ENCODE peak calls at places on chromosomes 3 and 15, in ten cellular contexts. S, F, D, Z, G, E, B, L, N and Q are unnamed samples.

GRCh38 chr15:65101418-65101890 is 13.5 kb downstream of the UBAP1L start:
- DNase-seq in S (peak; percentile 36), F (no peak), D (no peak), Z (peak; percentile 76), G (peak; percentile 73), E (no peak), B (no peak), L (peak; percentile 80), N (peak; percentile 87), Q (peak; percentile 65)

GRCh38 chr15:68416158-68416535 is 15.8 kb downstream of the ITGA11 start:
- DNase-seq in S (no peak), F (no peak), D (peak; percentile 33), Z (no peak), G (no peak), E (no peak), B (no peak), L (no peak), N (peak; percentile 2), Q (no peak)

GRCh38 chr15:75232826-75233503 is 25.2 kb upstream of the GOLGA6C start:
- DNase-seq in S (no peak), F (no peak), D (no peak), Z (no peak), G (no peak), E (no peak), B (no peak), L (peak; percentile 2), N (no peak), Q (no peak)

GRCh38 chr15:26081758-26082068 is 218.6 kb upstream of the ATP10A start:
- DNase-seq in S (no peak), F (no peak), D (no peak), Z (no peak), G (no peak), E (no peak), B (no peak), L (no peak), N (no peak), Q (no peak)

GRCh38 chr3:12966847-12967750 is 106.1 kb downstream of the IQSEC1 start:
- DNase-seq in S (no peak), F (no peak), D (no peak), Z (peak; percentile 63), G (peak; percentile 57), E (no peak), B (no peak), L (no peak), N (peak; percentile 50), Q (peak; percentile 78)

GRCh38 chr3:184773341-184774186 is 38.4 kb upstream of the VPS8 start:
- DNase-seq in S (no peak), F (no peak), D (no peak), Z (no peak), G (no peak), E (no peak), B (no peak), L (no peak), N (no peak), Q (no peak)

GRCh38 chr15:91522609-91523332 is 330.7 kb upstream of the SLCO3A1 start:
- DNase-seq in S (peak; percentile 56), F (no peak), D (no peak), Z (no peak), G (no peak), E (no peak), B (no peak), L (no peak), N (no peak), Q (no peak)

GRCh38 chr3:130700541-130700940 is 46.1 kb downstream of the PIK3R4 start:
- DNase-seq in S (no peak), F (no peak), D (no peak), Z (no peak), G (no peak), E (no peak), B (no peak), L (no peak), N (no peak), Q (no peak)

GRCh38 chr3:136544532-136544931 is 207.6 kb downstream of the STAG1 start:
- DNase-seq in S (peak; percentile 13), F (no peak), D (no peak), Z (no peak), G (no peak), E (no peak), B (no peak), L (no peak), N (no peak), Q (no peak)

GRCh38 chr3:14141144-14141543 is 16.3 kb downstream of the TMEM43 start:
- DNase-seq in S (no peak), F (no peak), D (no peak), Z (no peak), G (no peak), E (no peak), B (no peak), L (no peak), N (no peak), Q (no peak)

GRCh38 chr15:42066764-42067415 is 27.5 kb downstream of the PLA2G4D start:
- DNase-seq in S (no peak), F (no peak), D (peak; percentile 35), Z (no peak), G (no peak), E (no peak), B (no peak), L (no peak), N (no peak), Q (no peak)
- TF ChIP-seq CTCF in S (peak; percentile 4), F (no peak), D (no peak), Z (no peak), G (no peak), E (no peak), B (no peak), L (no peak), N (peak; percentile 13), Q (no peak)

GRCh38 chr15:71440479-71441071 is 325.3 kb downstream of the THSD4 start:
- DNase-seq in S (peak; percentile 70), F (peak; percentile 40), D (no peak), Z (no peak), G (peak; percentile 45), E (no peak), B (no peak), L (no peak), N (no peak), Q (no peak)
- TF ChIP-seq CTCF in S (peak; percentile 86), F (peak; percentile 45), D (peak; percentile 35), Z (peak; percentile 63), G (peak; percentile 31), E (peak; percentile 49), B (no peak), L (no peak), N (peak; percentile 72), Q (peak; percentile 69)

GRCh38 chr15:67241132-67241855 is 13.2 kb downstream of the AAGAB start:
- DNase-seq in S (no peak), F (no peak), D (no peak), Z (no peak), G (peak; percentile 75), E (no peak), B (no peak), L (no peak), N (no peak), Q (no peak)

GRCh38 chr15:67244966-67245478 is 9.4 kb downstream of the AAGAB start:
- DNase-seq in S (no peak), F (no peak), D (no peak), Z (no peak), G (no peak), E (no peak), B (no peak), L (no peak), N (no peak), Q (no peak)

GRCh38 chr15:67242665-67243064 is 11.8 kb downstream of the AAGAB start:
- DNase-seq in S (no peak), F (no peak), D (no peak), Z (no peak), G (no peak), E (no peak), B (no peak), L (no peak), N (no peak), Q (no peak)

GRCh38 chr15:67240235-67241131 is 14.0 kb downstream of the AAGAB start:
- DNase-seq in S (no peak), F (no peak), D (no peak), Z (no peak), G (no peak), E (no peak), B (no peak), L (peak; percentile 12), N (no peak), Q (no peak)
- TF ChIP-seq CTCF in S (peak; percentile 46), F (peak; percentile 5), D (no peak), Z (no peak), G (no peak), E (no peak), B (no peak), L (peak; percentile 10), N (peak; percentile 54), Q (peak; percentile 29)

DNA sequence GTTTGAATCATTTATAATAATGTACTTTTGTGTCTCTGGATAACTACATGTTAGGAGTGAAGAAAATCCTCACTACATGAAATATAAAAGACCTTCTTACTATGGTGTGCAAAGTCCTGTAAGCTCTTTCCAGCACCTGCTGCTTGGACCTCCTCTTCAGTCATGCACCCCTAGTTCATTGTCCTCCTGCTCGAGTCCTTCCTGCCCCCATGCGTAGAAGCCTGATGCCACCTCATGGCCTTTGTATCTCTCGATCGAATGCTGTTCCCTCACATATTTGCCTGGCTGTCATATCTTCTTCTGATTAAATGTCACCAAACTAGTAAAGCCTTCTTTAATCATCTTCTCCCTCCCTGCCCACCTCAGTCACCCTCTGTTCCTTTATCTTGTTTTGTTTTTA is 49.9 kb upstream of the SUCLG2 start:
- DNase-seq in S (no peak), F (no peak), D (no peak), Z (no peak), G (no peak), E (no peak), B (no peak), L (no peak), N (no peak), Q (no peak)
- TF ChIP-seq CTCF in S (no peak), F (no peak), D (no peak), Z (no peak), G (no peak), E (no peak), B (no peak), L (no peak), N (no peak), Q (no peak)

DNA sequence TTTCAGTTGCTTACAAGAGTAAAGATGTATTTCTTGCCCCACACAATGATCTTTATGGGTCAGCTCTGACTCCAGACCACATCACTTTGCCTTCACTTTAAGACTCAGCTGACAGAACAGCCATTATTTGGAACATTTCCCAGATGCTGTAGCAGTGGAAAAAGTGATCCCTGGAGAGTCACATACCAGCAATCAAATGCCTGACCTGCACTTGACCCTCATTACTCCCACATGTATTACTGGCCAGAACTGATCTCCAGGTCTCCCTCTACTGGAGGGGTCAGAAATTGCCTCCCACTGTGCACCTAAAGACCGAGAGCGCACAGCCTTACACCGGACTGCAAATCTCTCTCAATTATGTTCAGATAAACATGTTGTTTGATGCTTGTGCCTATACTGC is 88.6 kb upstream of the ZNF385D start:
- DNase-seq in S (peak; percentile 73), F (peak; percentile 87), D (no peak), Z (no peak), G (no peak), E (no peak), B (no peak), L (no peak), N (no peak), Q (no peak)
- TF ChIP-seq CTCF in S (peak; percentile 50), F (peak; percentile 64), D (no peak), Z (no peak), G (no peak), E (no peak), B (no peak), L (no peak), N (peak; percentile 57), Q (no peak)